ENCODE peak calls at places on chromosomes 2 and 18, in six cellular contexts. V is adrenal gland, A is astrocyte, B is Peyer's patch, O is kidney, G is breast epithelium. M is an unnamed sample.

GRCh38 chr2:235551965-235552364 is 58.1 kb downstream of the AGAP1 start:
- DNase-seq in V (peak), G (no peak), A (peak), O (peak), B (no peak), M (peak)

GRCh38 chr18:70494524-70494923 is 205.7 kb downstream of the SOCS6 start:
- DNase-seq in G (no peak), V (no peak), O (no peak), B (no peak), A (no peak), M (no peak)

GRCh38 chr18:76353046-76353445 is 142.0 kb downstream of the ZNF516 start:
- DNase-seq in G (no peak), V (no peak), B (no peak), O (no peak), A (no peak), M (no peak)

GRCh38 chr2:233289590-233290424 is 17.8 kb upstream of the SAG start:
- DNase-seq in O (no peak), G (no peak), B (no peak), V (no peak), A (no peak), M (no peak)

GRCh38 chr2:164542584-164543021 is 78.7 kb downstream of the GRB14 start:
- DNase-seq in O (no peak), V (no peak), B (no peak), A (peak), G (no peak), M (no peak)

GRCh38 chr2:75560768-75561565 is at the start of gene EVA1A:
- DNase-seq in A (peak), O (peak), B (no peak), V (peak), G (peak), M (peak)

GRCh38 chr2:173854840-173855239 is 110.3 kb downstream of the SP3 start:
- DNase-seq in O (no peak), B (no peak), V (peak), A (peak), G (no peak), M (no peak)

GRCh38 chr2:217707116-217707742 is 295.6 kb downstream of the TNS1 start:
- DNase-seq in A (peak), V (peak), B (no peak), O (no peak), G (peak), M (no peak)

GRCh38 chr2:232417489-232417888 is 10.8 kb downstream of the ALPG start:
- DNase-seq in A (no peak), B (no peak), V (peak), G (no peak), O (no peak), M (no peak)

GRCh38 chr2:107412209-107412904 is 414.3 kb upstream of the RGPD4 start:
- DNase-seq in G (no peak), A (peak), V (no peak), O (no peak), B (no peak), M (no peak)

GRCh38 chr2:88666576-88666975 is 24.9 kb upstream of the RPIA start:
- DNase-seq in A (no peak), B (no peak), O (no peak), G (no peak), V (no peak), M (no peak)

GRCh38 chr18:46377557-46377956 is 273.4 kb downstream of the HAUS1 start:
- DNase-seq in O (no peak), V (no peak), B (no peak), G (no peak), A (no peak), M (no peak)

GRCh38 chr2:98295721-98296414 is 50.4 kb upstream of the CNGA3 start:
- DNase-seq in V (no peak), A (no peak), B (no peak), G (no peak), O (no peak), M (peak)

GRCh38 chr2:208096080-208096479 is 28.2 kb downstream of the CRYGD start:
- DNase-seq in V (no peak), B (no peak), A (no peak), G (no peak), O (no peak), M (no peak)

GRCh38 chr2:236646441-236646840 is 76.8 kb downstream of the ACKR3 start:
- DNase-seq in B (no peak), A (no peak), O (no peak), G (peak), V (no peak), M (peak)

GRCh38 chr2:116819355-116819754 is 995.1 kb upstream of the DDX18 start:
- DNase-seq in A (no peak), V (no peak), O (no peak), G (no peak), B (no peak), M (no peak)

DNA sequence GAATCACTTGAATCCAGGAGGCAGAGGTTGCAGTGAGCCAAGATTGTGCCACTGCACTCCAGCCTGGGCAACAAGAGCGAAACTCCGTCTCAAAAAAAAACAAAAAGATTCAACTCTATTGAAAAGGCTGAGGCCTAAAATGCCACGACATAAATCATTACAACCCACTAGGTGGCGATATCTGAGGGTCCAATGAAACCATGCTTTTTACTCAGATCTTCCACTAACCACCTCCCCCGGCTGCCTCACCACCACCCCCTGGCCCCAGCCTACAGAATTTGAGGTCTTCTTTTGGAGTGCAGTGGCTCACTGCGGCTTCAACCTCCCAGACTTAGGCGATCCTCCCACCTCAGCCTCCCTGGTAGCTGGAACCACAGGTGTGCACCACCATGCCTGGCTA is 57.5 kb downstream of the AP1S3 start:
- DNase-seq in B (peak), V (no peak), A (no peak), G (no peak), O (no peak), M (no peak)
- TF ChIP-seq CTCF in B (peak), V (peak), A (peak), G (no peak), O (no peak), M (no peak)

DNA sequence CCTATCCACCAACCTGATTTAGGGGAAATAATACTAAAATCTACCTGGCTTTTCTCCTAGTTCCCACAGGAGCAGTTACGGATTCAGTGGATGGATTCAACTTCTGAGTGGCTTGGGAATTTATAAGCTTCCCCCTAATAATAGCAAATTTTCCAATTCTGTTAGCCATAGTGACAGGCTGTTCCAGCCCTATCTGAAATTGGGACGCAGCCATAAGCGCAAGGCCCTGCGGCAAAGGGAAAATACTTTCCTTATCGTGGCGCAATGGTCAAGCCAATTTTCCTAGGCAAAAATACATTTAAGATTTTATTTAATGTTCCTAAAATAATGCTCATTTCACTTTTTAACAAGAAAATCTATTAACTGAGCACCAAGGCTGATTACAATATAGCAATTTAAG is 49.7 kb downstream of the CDH2 start:
- DNase-seq in O (no peak), G (no peak), A (no peak), B (no peak), V (no peak), M (peak)
- TF ChIP-seq CTCF in O (no peak), G (no peak), A (no peak), B (no peak), V (no peak), M (no peak)

DNA sequence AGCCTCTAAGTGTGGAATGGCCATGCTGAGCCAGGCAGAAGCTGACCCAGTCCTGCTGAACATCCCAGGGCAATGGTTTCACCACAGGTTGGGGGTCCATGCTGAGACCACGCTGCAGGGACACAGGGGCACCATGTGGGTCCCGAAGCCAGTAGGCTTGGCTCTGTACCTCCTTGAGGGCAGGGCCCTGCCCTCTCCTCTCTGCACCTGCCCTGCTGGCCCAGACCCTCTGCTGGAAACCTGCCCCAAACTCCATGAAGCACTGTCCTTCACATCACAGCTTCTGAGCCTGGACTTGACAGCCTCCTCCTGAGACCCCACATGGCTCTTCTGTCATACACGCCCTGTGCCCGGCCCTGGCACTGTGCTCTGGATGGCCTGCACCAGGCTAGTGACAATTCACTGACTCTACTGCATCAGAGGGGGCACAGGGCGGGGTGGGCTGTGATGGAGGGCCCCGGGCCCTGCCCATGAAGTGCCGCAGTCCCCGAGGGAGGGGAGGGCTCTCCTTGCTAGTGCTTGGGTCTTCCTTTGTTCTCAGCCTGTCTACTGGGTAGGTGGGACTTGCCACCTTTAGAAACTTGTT is 24.7 kb downstream of the HS6ST1 start:
- DNase-seq in V (no peak), B (no peak), G (no peak), O (peak), A (no peak), M (peak)
- TF ChIP-seq CTCF in V (no peak), B (no peak), G (no peak), O (no peak), A (no peak), M (no peak)

GRCh38 chr2:23618696-23619530 is 233.9 kb downstream of the KLHL29 start:
- DNase-seq in B (no peak), G (no peak), V (no peak), O (peak), A (peak), M (no peak)

GRCh38 chr2:23618265-23618664 is 233.3 kb downstream of the KLHL29 start:
- DNase-seq in G (no peak), A (no peak), B (no peak), O (no peak), V (no peak), M (no peak)

GRCh38 chr2:23616630-23617029 is 231.7 kb downstream of the KLHL29 start:
- DNase-seq in V (no peak), O (peak), G (no peak), A (no peak), B (no peak), M (no peak)

GRCh38 chr2:23617817-23618216 is 232.8 kb downstream of the KLHL29 start:
- DNase-seq in A (no peak), G (no peak), V (no peak), B (no peak), O (peak), M (no peak)

GRCh38 chr2:23617167-23617787 is 232.3 kb downstream of the KLHL29 start:
- DNase-seq in A (peak), O (peak), G (peak), B (no peak), V (no peak), M (no peak)
- TF ChIP-seq CTCF in A (peak), O (peak), G (peak), B (peak), V (no peak), M (no peak)

GRCh38 chr2:207046642-207047213 is 107.4 kb downstream of the CPO start:
- DNase-seq in A (no peak), V (no peak), B (no peak), G (no peak), O (no peak), M (no peak)
- TF ChIP-seq CTCF in A (no peak), V (peak), B (no peak), G (no peak), O (no peak), M (peak)

M was measured in right lobe of liver.